ENCODE peak calls at places on chromosome 19, in nine cellular contexts. E, S, Y, F, C, T, D, R and P are unnamed samples.

GRCh38 chr19:18436651-18437478 is 1.1 kb downstream of the ISYNA1 start:
- DNase-seq in E (peak; percentile 88), S (peak; percentile 46), Y (no peak), F (peak; percentile 69), C (peak; percentile 19), T (peak; percentile 66), D (peak; percentile 96), R (peak; percentile 91), P (peak; percentile 87)

GRCh38 chr19:13883665-13884064 is 6.7 kb downstream of the NANOS3 start:
- DNase-seq in E (no peak), S (no peak), Y (no peak), F (no peak), C (no peak), T (no peak), D (no peak), R (no peak), P (no peak)

GRCh38 chr19:4597975-4598671 is 38.6 kb upstream of the SEMA6B start:
- DNase-seq in E (peak; percentile 28), S (peak; percentile 27), Y (no peak), F (peak; percentile 61), C (no peak), T (peak; percentile 6), D (peak; percentile 69), R (no peak), P (peak; percentile 67)

GRCh38 chr19:18366027-18366435 is 19.9 kb upstream of the GDF15 start:
- DNase-seq in E (no peak), S (no peak), Y (no peak), F (no peak), C (no peak), T (no peak), D (no peak), R (no peak), P (no peak)

GRCh38 chr19:41626877-41627276 is at the start of gene CEACAM4:
- DNase-seq in E (peak; percentile 49), S (no peak), Y (no peak), F (no peak), C (no peak), T (no peak), D (no peak), R (no peak), P (no peak)

GRCh38 chr19:708154-709141 is at the start of gene PALM:
- DNase-seq in E (peak; percentile 47), S (no peak), Y (peak; percentile 40), F (peak; percentile 47), C (peak; percentile 35), T (no peak), D (peak; percentile 49), R (peak; percentile 70), P (peak; percentile 25)

GRCh38 chr19:19403373-19403901 is 2.0 kb upstream of the GATAD2A start:
- DNase-seq in E (no peak), S (no peak), Y (no peak), F (no peak), C (no peak), T (no peak), D (peak; percentile 58), R (no peak), P (no peak)

GRCh38 chr19:5186293-5187050 is 154.1 kb downstream of the PTPRS start:
- DNase-seq in E (no peak), S (no peak), Y (no peak), F (no peak), C (no peak), T (no peak), D (no peak), R (no peak), P (no peak)

GRCh38 chr19:15544283-15544682 is 36.0 kb downstream of the CYP4F22 start:
- DNase-seq in E (no peak), S (no peak), Y (no peak), F (no peak), C (no peak), T (no peak), D (no peak), R (no peak), P (no peak)

GRCh38 chr19:40742477-40742876 is 7.8 kb downstream of the ACTMAP start:
- DNase-seq in E (no peak), S (no peak), Y (no peak), F (no peak), C (no peak), T (no peak), D (no peak), R (no peak), P (no peak)

GRCh38 chr19:49657493-49658138 is 8.0 kb downstream of the IRF3 start:
- DNase-seq in E (no peak), S (no peak), Y (no peak), F (no peak), C (no peak), T (no peak), D (no peak), R (no peak), P (no peak)

GRCh38 chr19:10858204-10858828 is 10.1 kb downstream of the C19orf38 start:
- DNase-seq in E (no peak), S (no peak), Y (no peak), F (peak; percentile 55), C (no peak), T (no peak), D (no peak), R (no peak), P (no peak)

GRCh38 chr19:5953034-5953589 is 24.8 kb downstream of the RANBP3 start:
- DNase-seq in E (no peak), S (no peak), Y (no peak), F (no peak), C (no peak), T (no peak), D (no peak), R (no peak), P (no peak)

GRCh38 chr19:17121736-17122293 is 46.2 kb downstream of the MYO9B start:
- DNase-seq in E (no peak), S (no peak), Y (no peak), F (no peak), C (no peak), T (no peak), D (no peak), R (no peak), P (no peak)

GRCh38 chr19:51531349-51532315 is at the start of gene SIGLEC6:
- DNase-seq in E (peak; percentile 49), S (no peak), Y (peak; percentile 11), F (no peak), C (peak; percentile 30), T (no peak), D (no peak), R (peak; percentile 74), P (no peak)

GRCh38 chr19:46404039-46404883 is 9.1 kb downstream of the CCDC8 start:
- DNase-seq in E (peak; percentile 62), S (no peak), Y (no peak), F (peak; percentile 52), C (peak; percentile 10), T (no peak), D (no peak), R (peak; percentile 77), P (peak; percentile 66)

GRCh38 chr19:18932216-18932841 is 8.7 kb downstream of the HOMER3 start:
- DNase-seq in E (peak; percentile 75), S (peak; percentile 74), Y (peak; percentile 34), F (peak; percentile 84), C (peak; percentile 37), T (peak; percentile 63), D (no peak), R (peak; percentile 94), P (peak; percentile 73)

GRCh38 chr19:15265214-15265613 is 33.0 kb upstream of the EPHX3 start:
- DNase-seq in E (no peak), S (no peak), Y (no peak), F (no peak), C (no peak), T (no peak), D (no peak), R (no peak), P (no peak)

GRCh38 chr19:4981681-4981958 is 12.7 kb downstream of the KDM4B start:
- DNase-seq in E (no peak), S (no peak), Y (no peak), F (no peak), C (no peak), T (no peak), D (no peak), R (no peak), P (peak; percentile 63)

GRCh38 chr19:7540761-7541480 is 5.4 kb downstream of the PNPLA6 start:
- DNase-seq in E (no peak), S (no peak), Y (no peak), F (no peak), C (no peak), T (no peak), D (no peak), R (no peak), P (no peak)

GRCh38 chr19:1411255-1412191 is 4.1 kb downstream of the DAZAP1 start:
- DNase-seq in E (peak; percentile 80), S (no peak), Y (peak; percentile 88), F (no peak), C (peak; percentile 89), T (no peak), D (no peak), R (no peak), P (peak; percentile 82)

GRCh38 chr19:49165111-49165750 is 7.6 kb downstream of the TRPM4 start:
- DNase-seq in E (peak; percentile 65), S (no peak), Y (peak; percentile 16), F (no peak), C (peak; percentile 50), T (no peak), D (no peak), R (no peak), P (no peak)

GRCh38 chr19:23665651-23666410 is 21.2 kb downstream of the ZNF675 start:
- DNase-seq in E (no peak), S (no peak), Y (no peak), F (no peak), C (no peak), T (no peak), D (no peak), R (no peak), P (no peak)

GRCh38 chr19:42191855-42192254 is 25.6 kb downstream of the DEDD2 start:
- DNase-seq in E (no peak), S (no peak), Y (no peak), F (no peak), C (no peak), T (no peak), D (no peak), R (no peak), P (no peak)

GRCh38 chr19:4633140-4633967 is 6.0 kb upstream of the TNFAIP8L1 start:
- DNase-seq in E (peak; percentile 71), S (no peak), Y (peak; percentile 23), F (peak; percentile 68), C (peak; percentile 19), T (no peak), D (peak; percentile 71), R (no peak), P (peak; percentile 78)

GRCh38 chr19:39014037-39014436 is 18.3 kb downstream of the FBXO27 start:
- DNase-seq in E (no peak), S (no peak), Y (no peak), F (no peak), C (no peak), T (no peak), D (no peak), R (no peak), P (peak; percentile 81)

GRCh38 chr19:5881543-5882299 is 11.4 kb upstream of the FUT5 start:
- DNase-seq in E (no peak), S (no peak), Y (no peak), F (no peak), C (no peak), T (no peak), D (no peak), R (no peak), P (no peak)

GRCh38 chr19:6677924-6678689 is 8.1 kb upstream of the TNFSF14 start:
- DNase-seq in E (peak; percentile 33), S (no peak), Y (no peak), F (peak; percentile 64), C (no peak), T (no peak), D (no peak), R (no peak), P (no peak)

GRCh38 chr19:49556412-49557398 is 23.7 kb downstream of the NOSIP start:
- DNase-seq in E (no peak), S (no peak), Y (no peak), F (no peak), C (no peak), T (no peak), D (no peak), R (no peak), P (no peak)

GRCh38 chr19:8517551-8518442 is 3.8 kb upstream of the ZNF414 start:
- DNase-seq in E (no peak), S (no peak), Y (no peak), F (no peak), C (no peak), T (no peak), D (no peak), R (no peak), P (no peak)

GRCh38 chr19:4488496-4488895 is 16.4 kb downstream of the HDGFL2 start:
- DNase-seq in E (no peak), S (no peak), Y (no peak), F (no peak), C (no peak), T (no peak), D (no peak), R (no peak), P (no peak)